ENCODE peak calls at places on chromosomes 13 and 19, in five cellular contexts. P is naive thymus-derived CD4-positive, alpha-beta T cell; S is NCI-H1694; X is foreskin fibroblast; N is stimulated activated CD8-positive, alpha-beta memory T cell treated with anti-CD3 and anti-CD28 coated beads, Interleukin-4, amount 100 ng/mL, for 1 hour. O is an unnamed sample.

GRCh38 chr19:23190341-23190740 is 59.9 kb downstream of the ZNF724 start:
- DNase-seq in X (no peak), P (no peak), S (no peak), N (no peak), O (no peak)

GRCh38 chr13:41696163-41697003 is 239.0 kb downstream of the RGCC start:
- DNase-seq in X (peak), P (no peak), N (no peak), S (no peak), O (no peak)

GRCh38 chr13:95620498-95621140 is 23.9 kb downstream of the DZIP1 start:
- DNase-seq in S (no peak), N (no peak), X (no peak), P (no peak), O (no peak)

GRCh38 chr13:108360139-108360538 is 90.6 kb downstream of the TNFSF13B start:
- DNase-seq in S (no peak), N (no peak), X (no peak), P (no peak), O (no peak)

GRCh38 chr19:51094696-51095279 is 12.1 kb upstream of the KLK14 start:
- DNase-seq in S (no peak), P (no peak), N (no peak), X (peak), O (no peak)

GRCh38 chr13:107713314-107713713 is 502.0 kb downstream of the LIG4 start:
- DNase-seq in N (no peak), P (no peak), X (no peak), S (no peak), O (no peak)

GRCh38 chr19:24099829-24100228 is 12.8 kb downstream of the ZNF254 start:
- DNase-seq in P (no peak), N (no peak), X (no peak), S (no peak), O (no peak)

GRCh38 chr19:23203841-23204344 is 46.3 kb downstream of the ZNF724 start:
- DNase-seq in X (no peak), S (no peak), P (no peak), N (no peak), O (no peak)

GRCh38 chr13:19586904-19587634 is 25.7 kb upstream of the TPTE2 start:
- DNase-seq in P (peak), X (peak), S (no peak), N (peak), O (peak)

GRCh38 chr13:110525328-110526319 is 35.9 kb downstream of the RAB20 start:
- DNase-seq in N (no peak), S (no peak), P (peak), X (no peak), O (peak)

GRCh38 chr19:2375341-2376121 is 15.5 kb downstream of the TMPRSS9 start:
- DNase-seq in N (no peak), P (no peak), X (no peak), S (no peak), O (no peak)